ENCODE peak calls at places on chromosomes 3 and 15, in eight cellular contexts. H, E, Z, Y, X, M, S and W are unnamed samples.

GRCh38 chr3:86481031-86481430 is 509.9 kb downstream of the VGLL3 start:
- DNase-seq in H (no peak), E (no peak), Z (no peak), Y (no peak), X (no peak), M (no peak), S (no peak), W (no peak)

GRCh38 chr15:65558336-65558735 is 28.1 kb downstream of the HACD3 start:
- DNase-seq in H (no peak), E (no peak), Z (no peak), Y (no peak), X (no peak), M (no peak), S (no peak), W (no peak)

GRCh38 chr3:105842449-105842848 is 26.4 kb downstream of the CBLB start:
- DNase-seq in H (no peak), E (no peak), Z (no peak), Y (no peak), X (no peak), M (no peak), S (no peak), W (no peak)

GRCh38 chr3:79414821-79415220 is 353.0 kb downstream of the ROBO1 start:
- DNase-seq in H (no peak), E (peak; percentile 8), Z (no peak), Y (no peak), X (no peak), M (peak; percentile 13), S (peak; percentile 57), W (no peak)

GRCh38 chr3:150627557-150627956 is 24.4 kb downstream of the SELENOT start:
- DNase-seq in H (no peak), E (no peak), Z (no peak), Y (peak; percentile 44), X (no peak), M (no peak), S (no peak), W (no peak)

GRCh38 chr15:38885001-38885400 is 320.4 kb upstream of the RASGRP1 start:
- DNase-seq in H (no peak), E (no peak), Z (no peak), Y (no peak), X (no peak), M (no peak), S (no peak), W (no peak)

GRCh38 chr3:193872265-193872753 is 263.6 kb upstream of the HES1 start:
- DNase-seq in H (no peak), E (peak; percentile 87), Z (no peak), Y (no peak), X (no peak), M (peak; percentile 87), S (no peak), W (peak; percentile 94)

GRCh38 chr15:63476229-63476632 is 28.2 kb upstream of the USP3 start:
- DNase-seq in H (no peak), E (no peak), Z (no peak), Y (no peak), X (peak; percentile 29), M (no peak), S (no peak), W (peak; percentile 29)

GRCh38 chr15:101023501-101024110 is 104.4 kb downstream of the LRRK1 start:
- DNase-seq in H (no peak), E (no peak), Z (no peak), Y (peak; percentile 4), X (no peak), M (no peak), S (peak; percentile 27), W (no peak)

GRCh38 chr3:36993326-36994283 is at the start of gene MLH1:
- DNase-seq in H (peak; percentile 100), E (peak; percentile 95), Z (no peak), Y (peak; percentile 100), X (peak; percentile 95), M (peak; percentile 100), S (peak; percentile 92), W (peak; percentile 99)

GRCh38 chr3:196340466-196340865 is 2.3 kb upstream of the TM4SF19 start:
- DNase-seq in H (no peak), E (no peak), Z (no peak), Y (no peak), X (no peak), M (no peak), S (no peak), W (no peak)

GRCh38 chr3:24689353-24689752 is 194.7 kb upstream of the THRB start:
- DNase-seq in H (no peak), E (no peak), Z (no peak), Y (no peak), X (no peak), M (no peak), S (no peak), W (no peak)

GRCh38 chr3:129632056-129632455 is 25.6 kb upstream of the PLXND1 start:
- DNase-seq in H (no peak), E (no peak), Z (no peak), Y (no peak), X (no peak), M (no peak), S (no peak), W (no peak)

GRCh38 chr3:35448121-35448520 is 191.2 kb upstream of the ARPP21 start:
- DNase-seq in H (no peak), E (no peak), Z (no peak), Y (no peak), X (no peak), M (no peak), S (no peak), W (no peak)

GRCh38 chr3:169264711-169265110 is 398.8 kb downstream of the MECOM start:
- DNase-seq in H (no peak), E (peak; percentile 73), Z (no peak), Y (peak; percentile 66), X (peak; percentile 90), M (peak; percentile 64), S (no peak), W (no peak)

GRCh38 chr15:72231847-72232461 is 964 bp upstream of the PKM start:
- DNase-seq in H (peak; percentile 68), E (peak; percentile 54), Z (peak; percentile 7), Y (peak; percentile 39), X (peak; percentile 70), M (peak; percentile 36), S (peak; percentile 42), W (no peak)

DNA sequence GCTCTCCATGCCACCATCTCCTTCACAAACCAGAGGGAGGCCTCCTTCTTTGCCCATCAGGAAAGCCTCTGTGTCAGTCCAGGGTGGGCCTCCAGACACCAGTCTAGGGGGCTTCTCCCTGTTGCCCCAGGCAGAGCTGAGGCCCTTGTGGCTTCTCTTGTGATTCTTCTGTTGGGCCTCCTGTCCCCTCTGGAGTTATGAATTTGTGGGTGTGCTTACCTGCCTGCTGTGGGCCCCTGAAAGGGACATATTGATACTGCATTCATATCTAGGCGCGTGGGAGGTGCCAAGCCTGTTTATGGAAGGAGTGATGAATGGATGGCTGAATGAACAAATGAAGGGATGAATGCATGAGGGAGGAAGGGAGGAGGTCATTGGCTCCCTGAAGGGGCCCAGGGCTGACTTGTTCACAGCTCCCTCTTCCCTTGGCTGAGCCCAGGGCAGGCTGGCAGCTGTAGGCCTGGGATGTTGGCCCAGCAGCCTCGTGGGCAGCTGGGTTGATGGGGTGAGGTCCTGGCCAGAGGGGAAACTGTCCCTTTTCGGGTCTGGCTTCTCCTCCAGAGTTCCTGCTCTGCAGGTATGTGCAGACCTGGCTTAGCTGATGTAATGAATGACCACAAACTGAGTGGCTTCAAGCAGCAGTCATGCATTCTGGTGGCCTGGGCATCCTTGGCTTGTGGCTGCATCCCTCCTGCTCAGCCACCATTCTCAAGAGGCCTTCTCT is 195.4 kb downstream of the GOLGA6L6 start:
- DNase-seq in H (peak; percentile 8), E (peak; percentile 5), Z (no peak), Y (no peak), X (no peak), M (peak; percentile 8), S (peak; percentile 29), W (no peak)
- H3K9me3 ChIP-seq in H (no peaks in the 10 kb centered on the region), E (no peaks in the 10 kb centered on the region), Z (peaks cover 3% of the 10 kb centered on the region), Y (peaks cover 40% of the 10 kb centered on the region), X (peaks cover 95% of the 10 kb centered on the region), M (no peaks in the 10 kb centered on the region), S (peaks cover 27% of the 10 kb centered on the region), W (peaks cover 46% of the 10 kb centered on the region)

DNA sequence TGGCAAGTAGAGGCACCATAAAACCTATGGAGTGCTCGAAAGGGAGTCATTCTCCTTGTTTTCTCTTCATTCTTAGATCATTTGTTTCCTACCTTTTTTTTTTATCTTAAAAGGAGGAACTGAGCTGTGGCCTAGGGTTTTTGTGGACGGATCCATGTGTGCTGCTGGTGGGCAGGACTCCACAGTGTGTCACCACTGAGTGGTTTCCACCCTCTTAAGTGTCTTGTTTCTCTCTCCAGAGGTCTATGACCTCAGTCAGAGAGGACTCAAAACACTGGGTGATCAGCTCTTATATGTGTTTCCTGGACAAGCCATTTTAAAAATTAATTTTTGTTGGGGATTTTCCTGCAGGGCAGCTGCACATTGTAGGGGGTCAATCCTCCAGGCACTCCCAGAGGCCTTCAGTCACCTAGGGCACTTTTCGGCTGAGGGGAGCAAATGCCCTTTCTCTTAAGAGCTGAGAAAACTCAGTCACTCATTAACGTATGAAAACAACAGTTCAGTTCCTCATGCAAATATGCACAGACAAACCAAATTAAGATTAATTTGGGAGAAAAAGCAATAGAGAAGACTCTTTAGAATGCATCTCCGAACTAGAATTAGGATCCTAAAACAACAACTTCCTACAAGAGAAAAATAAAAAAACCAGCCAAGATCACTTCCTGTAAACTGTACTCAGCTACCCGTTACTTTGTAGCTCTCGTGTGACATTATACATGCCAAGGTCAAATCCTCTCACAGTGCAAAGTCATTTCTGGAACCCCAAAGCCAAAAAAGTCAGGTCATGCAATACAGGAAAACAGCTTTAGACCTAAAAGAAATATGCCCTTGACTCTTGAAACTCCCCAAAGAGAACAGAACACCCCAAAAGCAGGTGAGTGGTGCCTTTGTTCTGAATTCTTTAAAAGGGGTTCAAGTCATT is 27.6 kb upstream of the FAM3D start:
- DNase-seq in H (no peak), E (no peak), Z (no peak), Y (no peak), X (no peak), M (no peak), S (no peak), W (no peak)
- H3K9me3 ChIP-seq in H (peaks cover 6% of the 10 kb centered on the region), E (no peaks in the 10 kb centered on the region), Z (no peaks in the 10 kb centered on the region), Y (peaks cover 30% of the 10 kb centered on the region), X (peaks cover 6% of the 10 kb centered on the region), M (no peaks in the 10 kb centered on the region), S (peaks cover 6% of the 10 kb centered on the region), W (peaks cover 37% of the 10 kb centered on the region)

GRCh38 chr3:44596631-44597030 is 11.9 kb downstream of the ZNF660 start:
- DNase-seq in H (no peak), E (no peak), Z (no peak), Y (no peak), X (no peak), M (no peak), S (no peak), W (no peak)
- H3K9me3 ChIP-seq in H (peaks cover 13% of the 10 kb centered on the region), E (no peaks in the 10 kb centered on the region), Z (no peaks in the 10 kb centered on the region), Y (peaks cover 76% of the 10 kb centered on the region), X (peaks cover 6% of the 10 kb centered on the region), M (no peaks in the 10 kb centered on the region), S (peaks cover 9% of the 10 kb centered on the region), W (peaks cover 11% of the 10 kb centered on the region)

DNA sequence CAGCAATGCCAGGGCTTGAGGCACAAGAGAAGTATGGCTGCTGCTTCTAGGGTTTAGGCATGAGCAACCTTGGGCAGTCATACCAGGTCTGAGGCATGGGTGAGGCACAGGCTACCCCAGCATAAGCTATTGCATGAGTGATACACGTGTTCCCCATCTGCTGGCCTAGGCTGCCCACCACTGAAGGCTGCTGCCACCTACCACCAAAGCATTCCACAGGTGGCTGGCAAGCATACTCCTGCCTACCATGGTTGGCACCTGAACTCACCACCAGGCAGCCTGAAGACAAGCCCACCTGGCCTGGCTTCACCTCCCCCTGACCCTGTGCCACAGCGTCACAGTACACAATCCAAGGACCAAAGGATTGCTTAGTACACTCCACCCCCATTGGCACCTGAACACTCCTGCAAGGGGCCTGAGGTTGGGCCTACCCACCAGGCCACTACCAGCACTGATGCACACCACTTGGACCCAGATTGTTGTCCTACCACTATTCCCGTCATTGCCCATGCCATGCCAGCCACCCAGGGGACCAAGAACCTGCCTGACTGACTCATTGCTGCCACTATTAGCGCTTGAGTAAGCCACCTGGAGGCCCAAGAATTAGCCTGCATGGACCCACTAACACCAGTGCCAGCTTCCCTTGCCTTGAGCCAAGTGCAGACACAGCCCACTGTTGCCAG is 115.7 kb downstream of the STT3B start:
- DNase-seq in H (no peak), E (no peak), Z (no peak), Y (no peak), X (no peak), M (no peak), S (no peak), W (no peak)
- H3K9me3 ChIP-seq in H (peaks cover 57% of the 10 kb centered on the region), E (no peaks in the 10 kb centered on the region), Z (no peaks in the 10 kb centered on the region), Y (peaks cover 59% of the 10 kb centered on the region), X (peaks cover 52% of the 10 kb centered on the region), M (no peaks in the 10 kb centered on the region), S (peaks cover 15% of the 10 kb centered on the region), W (peaks cover 36% of the 10 kb centered on the region)